ENCODE peak calls at places on chromosomes 16 and 17, in nine cellular contexts. J is ovary, Q is SK-N-SH, M is GM23338, F is ascending aorta, U is pancreas, Z is cardiac muscle cell, T is esophagus squamous epithelium, Y is transverse colon. K is an unnamed sample. For H3K27me3, the result is how much of the 10 kb centered on the place peaks cover.

GRCh38 chr17:59512844-59513383 is 52.5 kb upstream of the DHX40 start:
- DNase-seq in Z (no peak), M (no peak), F (no peak), J (no peak), T (no peak), U (no peak), Y (no peak), Q (no peak), K (no peak)

GRCh38 chr16:23324727-23325126 is 22.6 kb downstream of the SCNN1B start:
- DNase-seq in Y (peak), M (no peak), U (no peak), T (no peak), F (no peak), J (no peak), Q (no peak), Z (no peak), K (no peak)

GRCh38 chr17:82917656-82918345 is 78.0 kb upstream of the ZNF750 start:
- DNase-seq in Q (peak), F (no peak), Y (no peak), Z (peak), J (no peak), U (peak), T (no peak), M (peak), K (no peak)

GRCh38 chr16:70430667-70431536 is 8.0 kb downstream of the ST3GAL2 start:
- DNase-seq in M (peak), Y (peak), J (no peak), F (no peak), T (no peak), Q (no peak), U (no peak), Z (no peak), K (peak)

GRCh38 chr16:1723450-1724147 is 17.6 kb downstream of the MAPK8IP3 start:
- DNase-seq in U (no peak), Z (peak), Y (peak), J (no peak), F (no peak), Q (peak), T (no peak), M (peak), K (peak)

GRCh38 chr17:11712445-11712844 is 114.2 kb downstream of the DNAH9 start:
- DNase-seq in Y (no peak), Z (no peak), F (no peak), J (no peak), M (no peak), U (no peak), T (no peak), Q (no peak), K (no peak)

GRCh38 chr17:74531231-74531761 is at the start of gene CD300LB:
- DNase-seq in J (no peak), Q (no peak), M (no peak), U (no peak), Z (no peak), T (no peak), Y (no peak), F (peak), K (no peak)

GRCh38 chr17:45382226-45382625 is 50.4 kb downstream of the ARHGAP27 start:
- DNase-seq in T (no peak), Z (no peak), J (no peak), M (no peak), Q (no peak), U (no peak), F (no peak), Y (no peak), K (no peak)

GRCh38 chr17:21573961-21574610 is 118.2 kb upstream of the KCNJ18 start:
- DNase-seq in T (no peak), Y (peak), Q (peak), M (no peak), U (peak), J (peak), F (no peak), Z (peak), K (peak)

GRCh38 chr17:74750327-74751069 is 2.1 kb downstream of the NHERF1 start:
- DNase-seq in F (no peak), T (no peak), M (no peak), U (peak), J (no peak), Z (no peak), Q (no peak), Y (peak), K (no peak)

GRCh38 chr16:84308120-84308519 is 13.4 kb downstream of the WFDC1 start:
- DNase-seq in Y (peak), Z (peak), M (peak), U (peak), Q (peak), J (peak), F (no peak), T (no peak), K (no peak)

GRCh38 chr17:41382396-41382795 is 290 bp upstream of the KRT34 start:
- DNase-seq in T (no peak), Y (no peak), Q (no peak), Z (no peak), U (no peak), M (no peak), J (no peak), F (no peak), K (no peak)

GRCh38 chr17:79883202-79883601 is 44.0 kb upstream of the CBX4 start:
- DNase-seq in M (no peak), Z (no peak), Y (no peak), U (no peak), Q (no peak), T (no peak), F (no peak), J (no peak), K (no peak)

GRCh38 chr17:76139801-76140660 is 1.0 kb downstream of the FOXJ1 start:
- DNase-seq in Q (peak), T (no peak), J (no peak), Y (peak), M (peak), Z (no peak), U (no peak), F (no peak), K (peak)

GRCh38 chr16:81551821-81552304 is 107.3 kb downstream of the CMIP start:
- DNase-seq in Z (peak), J (no peak), U (no peak), Q (peak), M (no peak), Y (no peak), F (no peak), T (no peak), K (no peak)

GRCh38 chr17:58088624-58089023 is 5.4 kb downstream of the DYNLL2 start:
- DNase-seq in U (no peak), T (no peak), Y (no peak), M (no peak), J (no peak), Z (no peak), Q (no peak), F (no peak), K (no peak)

GRCh38 chr17:1714488-1714979 is 4.4 kb upstream of the TLCD2 start:
- DNase-seq in U (peak), Y (peak), J (peak), T (peak), M (peak), Q (peak), F (peak), Z (peak), K (no peak)

GRCh38 chr17:9237661-9238301 is 216.5 kb downstream of the NTN1 start:
- DNase-seq in Z (no peak), T (no peak), M (no peak), U (no peak), J (no peak), F (peak), Q (no peak), Y (no peak), K (no peak)

GRCh38 chr17:48728232-48729231 is at the start of gene HOXB13:
- DNase-seq in J (no peak), T (no peak), F (no peak), Z (peak), M (peak), Y (peak), U (no peak), Q (peak), K (no peak)

GRCh38 chr17:77322284-77322533 is 181.4 kb downstream of the SEC14L1 start:
- DNase-seq in T (no peak), J (no peak), M (no peak), Z (peak), Q (no peak), Y (no peak), F (no peak), U (no peak), K (no peak)

GRCh38 chr16:53098526-53099317 is 43.9 kb downstream of the CHD9 start:
- DNase-seq in U (peak), Z (peak), Y (peak), F (peak), T (peak), Q (peak), M (peak), J (peak), K (peak)

DNA sequence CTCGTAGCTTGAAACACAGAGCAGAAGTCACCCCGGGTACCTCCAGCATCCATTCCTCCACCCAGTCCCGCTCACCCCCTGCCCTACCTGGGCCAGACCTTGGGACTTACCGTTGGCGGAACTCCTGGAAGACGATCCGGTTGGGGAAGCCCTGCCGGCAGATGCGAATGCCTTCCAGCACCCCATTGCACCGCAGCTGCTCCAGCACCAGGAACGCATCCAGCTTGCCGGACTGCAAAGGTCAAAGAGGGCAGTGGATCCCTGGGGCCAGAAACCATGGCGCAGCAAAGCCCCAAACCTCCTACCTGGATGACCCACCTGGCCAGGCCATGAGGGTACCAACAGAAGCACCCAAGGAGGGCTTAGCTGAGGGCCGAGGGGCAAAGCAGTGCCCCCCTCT is 97.9 kb downstream of the NDE1 start:
- DNase-seq in Z (no peak), M (no peak), F (no peak), Y (no peak), Q (no peak), J (no peak), T (no peak), U (no peak), K (no peak)
- H3K27ac ChIP-seq in Z (no peak), M (no peak), F (no peak), Y (no peak), Q (no peak), J (no peak), T (no peak), U (no peak), K (no peak)

GRCh38 chr17:43330876-43331639 is 67.7 kb upstream of the ARL4D start:
- DNase-seq in F (no peak), T (no peak), U (no peak), J (no peak), Y (no peak), Z (peak), M (peak), Q (no peak), K (no peak)
- TF ChIP-seq CTCF in F (no peak), T (no peak), U (no peak), J (no peak), Y (no peak), Z (peak), M (peak), Q (no peak), K (no peak)

GRCh38 chr16:2786826-2787151 is 571 bp downstream of the PRSS33 start:
- DNase-seq in Q (no peak), Y (no peak), M (no peak), T (no peak), F (no peak), Z (no peak), U (no peak), J (no peak), K (no peak)
- H3K27me3 ChIP-seq in Q (under half), Y (half or more), M (under half), T (under half), F (under half), Z (under half), U (under half), J (under half), K (under half)

GRCh38 chr17:30812218-30813177 is 12.0 kb downstream of the CRLF3 start:
- DNase-seq in M (no peak), Z (peak), T (no peak), F (no peak), Q (no peak), J (no peak), U (no peak), Y (no peak), K (no peak)
- H3K27ac ChIP-seq in M (no peak), Z (peak), T (peak), F (peak), Q (peak), J (no peak), U (no peak), Y (no peak), K (peak)

GRCh38 chr16:9969580-9969979 is 212.6 kb downstream of the GRIN2A start:
- DNase-seq in T (no peak), Y (no peak), J (no peak), F (no peak), Z (no peak), M (no peak), Q (no peak), U (no peak), K (no peak)
- TF ChIP-seq CTCF in T (no peak), Y (no peak), J (no peak), F (no peak), Z (no peak), M (no peak), Q (no peak), U (no peak), K (no peak)

GRCh38 chr17:7707858-7708750 is 3.1 kb downstream of the EFNB3 start:
- DNase-seq in Q (no peak), Z (no peak), M (no peak), J (no peak), F (no peak), Y (no peak), T (no peak), U (no peak), K (no peak)

GRCh38 chr17:7706631-7707354 is 1.8 kb downstream of the EFNB3 start:
- DNase-seq in J (no peak), Y (no peak), U (no peak), Z (no peak), Q (no peak), M (no peak), T (no peak), F (no peak), K (no peak)

GRCh38 chr17:7705269-7706255 is 560 bp downstream of the EFNB3 start:
- DNase-seq in Z (no peak), Q (peak), J (no peak), F (no peak), M (peak), U (no peak), Y (no peak), T (no peak), K (no peak)

GRCh38 chr17:7709031-7709430 is 4.0 kb downstream of the EFNB3 start:
- DNase-seq in Q (no peak), U (no peak), Z (no peak), Y (no peak), M (no peak), T (no peak), J (no peak), F (no peak), K (no peak)

DNA sequence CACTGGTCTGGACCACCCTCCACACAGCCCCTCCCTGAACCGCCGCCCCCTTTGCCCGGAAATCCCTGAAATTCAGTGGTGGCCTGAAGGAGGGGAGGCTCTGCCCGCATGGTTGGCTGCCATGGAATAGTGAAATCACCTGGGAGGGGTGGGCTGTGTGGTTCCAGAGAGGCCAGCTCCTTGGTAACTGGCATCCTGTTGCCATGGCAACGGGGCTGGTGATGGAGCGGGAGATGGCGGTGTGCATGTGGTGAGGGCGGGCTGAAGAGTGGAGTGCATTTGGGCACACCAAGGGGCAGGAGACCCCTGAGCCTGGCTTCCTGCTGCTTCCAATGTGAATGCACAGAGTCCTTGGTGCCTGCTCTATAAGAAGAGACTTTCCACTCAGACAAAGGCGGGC is 2.4 kb downstream of the EFNB3 start:
- DNase-seq in T (no peak), Q (peak), J (no peak), U (no peak), M (peak), F (no peak), Y (no peak), Z (no peak), K (no peak)
- H3K27me3 ChIP-seq in T (under half), Q (under half), J (under half), U (under half), M (under half), F (under half), Y (half or more), Z (under half), K (half or more)

DNA sequence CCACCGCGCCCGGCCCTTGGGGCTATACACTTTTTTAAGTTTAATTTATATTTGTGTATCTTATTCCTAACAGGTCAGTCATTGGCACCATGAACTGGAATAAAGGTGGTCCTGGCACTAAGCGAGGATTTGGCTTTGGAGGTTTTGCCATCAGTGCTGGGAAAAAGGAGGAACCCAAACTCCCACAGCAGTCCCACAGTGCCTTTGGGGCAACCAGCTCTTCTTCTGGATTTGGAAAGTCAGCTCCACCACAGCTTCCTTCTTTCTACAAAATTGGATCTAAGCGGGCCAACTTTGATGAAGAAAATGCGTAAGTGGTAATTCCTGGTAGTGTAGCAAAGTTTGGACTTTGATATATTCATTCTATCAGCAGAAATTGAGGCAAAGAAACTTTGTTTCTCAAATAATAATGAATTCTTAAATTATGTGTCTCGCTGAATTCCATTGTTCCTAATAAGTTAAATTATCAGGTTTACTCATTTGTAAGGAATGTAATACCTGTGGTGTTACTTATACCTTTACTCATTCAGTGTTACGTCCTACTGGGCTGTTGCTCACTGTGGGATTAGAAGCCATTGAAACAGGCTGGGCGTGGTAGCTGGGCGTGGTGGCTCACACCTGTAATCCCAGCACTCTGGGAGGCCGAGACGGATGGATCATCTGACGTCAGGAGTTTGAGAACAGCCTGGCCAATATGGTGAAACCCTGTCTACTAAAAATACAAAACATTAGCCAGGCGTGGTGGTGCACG is 13.2 kb downstream of the DDX42 start:
- DNase-seq in U (no peak), Y (no peak), T (no peak), J (no peak), Z (no peak), M (no peak), F (no peak), Q (no peak), K (no peak)
- H3K27ac ChIP-seq in U (no peak), Y (no peak), T (peak), J (no peak), Z (no peak), M (no peak), F (no peak), Q (no peak), K (no peak)

GRCh38 chr16:77780378-77780837 is 8.0 kb upstream of the VAT1L start:
- DNase-seq in J (no peak), F (peak), Q (no peak), Z (peak), Y (no peak), T (no peak), U (no peak), M (no peak), K (no peak)

GRCh38 chr16:77785365-77785764 is 3.0 kb upstream of the VAT1L start:
- DNase-seq in T (no peak), J (no peak), Q (no peak), Z (no peak), U (no peak), F (no peak), Y (no peak), M (no peak), K (no peak)

GRCh38 chr16:77784441-77785356 is 3.7 kb upstream of the VAT1L start:
- DNase-seq in F (no peak), Y (no peak), T (no peak), Z (peak), Q (peak), M (no peak), J (no peak), U (peak), K (no peak)

GRCh38 chr16:77781091-77781490 is 7.3 kb upstream of the VAT1L start:
- DNase-seq in J (no peak), Q (no peak), M (no peak), U (no peak), Y (no peak), T (no peak), Z (no peak), F (no peak), K (no peak)

GRCh38 chr16:77782694-77783093 is 5.7 kb upstream of the VAT1L start:
- DNase-seq in M (peak), Z (peak), T (no peak), Q (peak), Y (no peak), J (no peak), F (no peak), U (no peak), K (no peak)
- TF ChIP-seq CTCF in M (peak), Z (peak), T (no peak), Q (peak), Y (no peak), J (no peak), F (no peak), U (no peak), K (no peak)

GRCh38 chr17:31489295-31490018 is 98.0 kb downstream of the RAB11FIP4 start:
- DNase-seq in U (peak), Q (no peak), F (no peak), Y (peak), M (peak), Z (no peak), J (no peak), T (no peak), K (no peak)
- H3K27me3 ChIP-seq in U (under half), Q (under half), F (under half), Y (under half), M (under half), Z (under half), J (under half), T (under half), K (under half)